ENCODE peak calls at places on chromosomes 12 and 14, in ten cellular contexts. J, E, I, N, S, H, W, P, Y and R are unnamed samples.
A peak's percentile ranks its signal among the peaks of the same experiment; 100 is the strongest.

GRCh38 chr14:100557658-100558057 is 29.6 kb downstream of the BEGAIN start:
- DNase-seq in J (no peak), E (no peak), I (no peak), N (no peak), S (no peak), H (no peak), W (peak; percentile 31), P (no peak), Y (no peak), R (no peak)

GRCh38 chr12:117857632-117858274 is 111.0 kb downstream of the KSR2 start:
- DNase-seq in J (no peak), E (no peak), I (no peak), N (peak; percentile 77), S (peak; percentile 65), H (peak; percentile 69), W (peak; percentile 16), P (no peak), Y (peak; percentile 77), R (peak; percentile 18)

GRCh38 chr14:36514278-36515104 is 5.5 kb downstream of the NKX2-1 start:
- DNase-seq in J (no peak), E (no peak), I (no peak), N (no peak), S (no peak), H (no peak), W (peak; percentile 76), P (no peak), Y (peak; percentile 6), R (no peak)

GRCh38 chr12:127881371-127882140 is 385.4 kb upstream of the TMEM132C start:
- DNase-seq in J (no peak), E (no peak), I (no peak), N (no peak), S (no peak), H (no peak), W (no peak), P (no peak), Y (no peak), R (no peak)

GRCh38 chr14:23008836-23009235 is 1.1 kb downstream of the C14orf93 start:
- DNase-seq in J (no peak), E (peak; percentile 38), I (no peak), N (no peak), S (no peak), H (no peak), W (peak; percentile 79), P (no peak), Y (no peak), R (no peak)

GRCh38 chr14:96585672-96586013 is 83.5 kb downstream of the PAPOLA start:
- DNase-seq in J (no peak), E (no peak), I (no peak), N (no peak), S (no peak), H (no peak), W (no peak), P (no peak), Y (peak; percentile 6), R (no peak)

GRCh38 chr12:58877243-58877743 is 43.0 kb downstream of the LRIG3 start:
- DNase-seq in J (no peak), E (peak; percentile 67), I (no peak), N (peak; percentile 86), S (no peak), H (no peak), W (peak; percentile 92), P (no peak), Y (no peak), R (no peak)

GRCh38 chr12:57641699-57642442 is 8.9 kb upstream of the B4GALNT1 start:
- DNase-seq in J (no peak), E (no peak), I (no peak), N (no peak), S (no peak), H (no peak), W (no peak), P (no peak), Y (no peak), R (no peak)

GRCh38 chr14:105323663-105324062 is 9.1 kb downstream of the PACS2 start:
- DNase-seq in J (no peak), E (no peak), I (no peak), N (no peak), S (no peak), H (no peak), W (no peak), P (no peak), Y (no peak), R (no peak)

GRCh38 chr12:49088190-49088931 is 6.2 kb downstream of the DHH start:
- DNase-seq in J (peak; percentile 80), E (peak; percentile 71), I (peak; percentile 72), N (peak; percentile 70), S (peak; percentile 80), H (peak; percentile 86), W (peak; percentile 84), P (no peak), Y (peak; percentile 83), R (peak; percentile 70)

GRCh38 chr14:87041290-87042020 is 951.5 kb downstream of the GALC start:
- DNase-seq in J (no peak), E (no peak), I (no peak), N (no peak), S (no peak), H (no peak), W (no peak), P (no peak), Y (no peak), R (no peak)

GRCh38 chr14:99732436-99733220 is 48.5 kb downstream of the CYP46A1 start:
- DNase-seq in J (peak; percentile 22), E (no peak), I (peak; percentile 57), N (no peak), S (no peak), H (no peak), W (no peak), P (no peak), Y (no peak), R (no peak)

GRCh38 chr14:21428930-21429329 is 27.0 kb downstream of the CHD8 start:
- DNase-seq in J (no peak), E (no peak), I (no peak), N (no peak), S (no peak), H (no peak), W (peak; percentile 80), P (no peak), Y (no peak), R (no peak)

GRCh38 chr12:82942963-82943362 is 256.3 kb downstream of the TMTC2 start:
- DNase-seq in J (no peak), E (no peak), I (no peak), N (no peak), S (no peak), H (peak; percentile 21), W (no peak), P (no peak), Y (peak; percentile 15), R (no peak)

GRCh38 chr14:102819176-102819628 is 42.0 kb downstream of the TRAF3 start:
- DNase-seq in J (no peak), E (no peak), I (no peak), N (peak; percentile 25), S (peak; percentile 41), H (no peak), W (peak; percentile 30), P (no peak), Y (peak; percentile 76), R (no peak)

GRCh38 chr12:122949405-122949804 is 16.9 kb downstream of the ABCB9 start:
- DNase-seq in J (no peak), E (no peak), I (no peak), N (no peak), S (no peak), H (no peak), W (no peak), P (no peak), Y (no peak), R (no peak)

GRCh38 chr12:14643247-14643646 is 53.2 kb downstream of the GUCY2C start:
- DNase-seq in J (no peak), E (no peak), I (no peak), N (no peak), S (no peak), H (no peak), W (no peak), P (no peak), Y (no peak), R (no peak)

GRCh38 chr12:131991816-131992430 is 42.2 kb downstream of the EP400 start:
- DNase-seq in J (no peak), E (no peak), I (no peak), N (no peak), S (no peak), H (no peak), W (no peak), P (no peak), Y (no peak), R (no peak)

GRCh38 chr12:96371787-96372699 is 28.2 kb downstream of the CDK17 start:
- DNase-seq in J (no peak), E (no peak), I (no peak), N (no peak), S (no peak), H (no peak), W (no peak), P (no peak), Y (no peak), R (no peak)

GRCh38 chr14:65798216-65798615 is 385.7 kb downstream of the FUT8 start:
- DNase-seq in J (no peak), E (no peak), I (no peak), N (no peak), S (no peak), H (no peak), W (no peak), P (no peak), Y (no peak), R (no peak)

GRCh38 chr12:116759783-116760581 is 21.9 kb downstream of the RNFT2 start:
- DNase-seq in J (peak; percentile 58), E (no peak), I (no peak), N (no peak), S (peak; percentile 17), H (no peak), W (no peak), P (no peak), Y (no peak), R (peak; percentile 39)

GRCh38 chr12:77133566-77133965 is 68.2 kb upstream of the E2F7 start:
- DNase-seq in J (peak; percentile 34), E (peak; percentile 39), I (no peak), N (peak; percentile 67), S (no peak), H (peak; percentile 32), W (no peak), P (no peak), Y (peak; percentile 5), R (no peak)

GRCh38 chr14:59981564-59981963 is 61.6 kb downstream of the LRRC9 start:
- DNase-seq in J (no peak), E (no peak), I (no peak), N (no peak), S (no peak), H (no peak), W (no peak), P (no peak), Y (no peak), R (no peak)

GRCh38 chr12:89117448-89118034 is 234.8 kb downstream of the DUSP6 start:
- DNase-seq in J (no peak), E (no peak), I (no peak), N (peak; percentile 88), S (no peak), H (peak; percentile 11), W (peak; percentile 80), P (no peak), Y (no peak), R (no peak)

GRCh38 chr14:94132285-94132887 is 3.0 kb upstream of the IFI27L2 start:
- DNase-seq in J (no peak), E (no peak), I (peak; percentile 75), N (peak; percentile 74), S (peak; percentile 57), H (peak; percentile 39), W (no peak), P (peak; percentile 41), Y (peak; percentile 60), R (peak; percentile 59)

GRCh38 chr12:79296871-79297270 is 393.9 kb downstream of the PAWR start:
- DNase-seq in J (no peak), E (no peak), I (no peak), N (no peak), S (no peak), H (no peak), W (no peak), P (no peak), Y (no peak), R (no peak)

GRCh38 chr14:29348504-29348903 is 579.1 kb downstream of the PRKD1 start:
- DNase-seq in J (no peak), E (no peak), I (no peak), N (no peak), S (no peak), H (no peak), W (no peak), P (no peak), Y (no peak), R (no peak)

GRCh38 chr12:57047981-57048380 is 1.9 kb downstream of the MYO1A start:
- DNase-seq in J (no peak), E (no peak), I (no peak), N (no peak), S (no peak), H (no peak), W (no peak), P (no peak), Y (no peak), R (no peak)